ENCODE peak calls at places on chromosomes 1 and 21, in five cellular contexts. G, I, Y, N and V are unnamed samples.

GRCh38 chr21:15797577-15798363 is 68.0 kb downstream of the USP25 start:
- DNase-seq in G (no peak), I (no peak), Y (no peak), N (no peak), V (no peak)

GRCh38 chr1:155010211-155010918 is 7.8 kb downstream of the ZBTB7B start:
- DNase-seq in G (no peak), I (peak), Y (no peak), N (no peak), V (peak)

GRCh38 chr1:172928412-172928811 is 122.3 kb downstream of the TNFSF18 start:
- DNase-seq in G (no peak), I (no peak), Y (no peak), N (no peak), V (no peak)

GRCh38 chr1:203103201-203103600 is 17.4 kb upstream of the MYOG start:
- DNase-seq in G (no peak), I (no peak), Y (no peak), N (no peak), V (no peak)

GRCh38 chr1:40389871-40390560 is 16.5 kb downstream of the SMAP2 start:
- DNase-seq in G (no peak), I (no peak), Y (no peak), N (no peak), V (no peak)

GRCh38 chr1:166980818-166981217 is 5.5 kb upstream of the ILDR2 start:
- DNase-seq in G (no peak), I (no peak), Y (no peak), N (no peak), V (no peak)

GRCh38 chr1:5740865-5741860 is 251.1 kb downstream of the NPHP4 start:
- DNase-seq in G (no peak), I (no peak), Y (no peak), N (no peak), V (no peak)

GRCh38 chr1:182069028-182069466 is 7.5 kb upstream of the ZNF648 start:
- DNase-seq in G (peak), I (peak), Y (peak), N (no peak), V (peak)

GRCh38 chr1:201383647-201384405 is 6.3 kb upstream of the TNNT2 start:
- DNase-seq in G (no peak), I (no peak), Y (no peak), N (no peak), V (no peak)

GRCh38 chr1:241611063-241611462 is 29.1 kb downstream of the CHML start:
- DNase-seq in G (no peak), I (no peak), Y (peak), N (no peak), V (peak)

GRCh38 chr1:229364216-229365065 is 21.6 kb upstream of the CCSAP start:
- DNase-seq in G (no peak), I (no peak), Y (no peak), N (no peak), V (no peak)

GRCh38 chr1:244347942-244348341 is 103.8 kb downstream of the ADSS2 start:
- DNase-seq in G (no peak), I (no peak), Y (no peak), N (no peak), V (no peak)

GRCh38 chr1:156801409-156802121 is 15.1 kb downstream of the SH2D2A start:
- DNase-seq in G (no peak), I (no peak), Y (no peak), N (no peak), V (peak)

GRCh38 chr1:221182791-221183533 is 303.7 kb downstream of the HLX start:
- DNase-seq in G (no peak), I (no peak), Y (no peak), N (no peak), V (peak)

GRCh38 chr1:21268281-21269239 is 21.7 kb downstream of the ECE1 start:
- DNase-seq in G (no peak), I (no peak), Y (no peak), N (no peak), V (no peak)

GRCh38 chr1:239987103-239987745 is 104.5 kb upstream of the FMN2 start:
- DNase-seq in G (peak), I (peak), Y (no peak), N (no peak), V (peak)